ENCODE peak calls at places on chromosome 10, in eight cellular contexts. Q is IMR-90, J is esophagus muscularis mucosa, G is H1, V is spleen, S is thyroid gland, W is tibial nerve, H is Peyer's patch. U is an unnamed sample.

GRCh38 chr10:104367856-104368255 is 14.2 kb downstream of the CFAP58 start:
- DNase-seq in W (no peak), G (no peak), Q (no peak), S (no peak), H (no peak), J (peak), V (no peak), U (no peak)

GRCh38 chr10:28669227-28670173 is 7.8 kb upstream of the BAMBI start:
- DNase-seq in S (no peak), V (no peak), Q (no peak), W (no peak), H (no peak), J (no peak), G (no peak), U (no peak)

GRCh38 chr10:5861269-5862031 is 28.2 kb downstream of the ANKRD16 start:
- DNase-seq in G (no peak), H (no peak), Q (peak), J (no peak), W (no peak), V (no peak), S (no peak), U (no peak)

GRCh38 chr10:120581496-120581895 is 124.5 kb downstream of the PLPP4 start:
- DNase-seq in J (no peak), S (no peak), H (no peak), V (no peak), W (no peak), G (no peak), Q (no peak), U (no peak)

GRCh38 chr10:109996225-109996624 is 11.6 kb upstream of the ADD3 start:
- DNase-seq in G (no peak), V (no peak), Q (no peak), J (no peak), S (no peak), H (no peak), W (no peak), U (no peak)

GRCh38 chr10:75972494-75973276 is 541.3 kb downstream of the LRMDA start:
- DNase-seq in J (no peak), W (peak), H (no peak), V (no peak), S (peak), G (no peak), Q (peak), U (no peak)

GRCh38 chr10:103668351-103669242 is 175.1 kb downstream of the NEURL1 start:
- DNase-seq in V (peak), Q (peak), H (no peak), W (peak), G (no peak), S (peak), J (no peak), U (no peak)

GRCh38 chr10:97858001-97858439 is 8.4 kb downstream of the GOLGA7B start:
- DNase-seq in G (no peak), V (no peak), Q (no peak), W (no peak), S (no peak), J (no peak), H (no peak), U (no peak)

GRCh38 chr10:1022413-1022812 is 3.2 kb downstream of the IDI2 start:
- DNase-seq in J (no peak), W (no peak), S (no peak), Q (no peak), V (no peak), G (no peak), H (no peak), U (no peak)

GRCh38 chr10:34168429-34168828 is 646.7 kb downstream of the PARD3 start:
- DNase-seq in Q (no peak), W (no peak), J (no peak), H (no peak), V (no peak), G (no peak), S (no peak), U (no peak)

GRCh38 chr10:110885932-110886674 is 14.4 kb downstream of the PDCD4 start:
- DNase-seq in S (no peak), V (no peak), H (no peak), G (no peak), Q (no peak), W (no peak), J (no peak), U (no peak)

GRCh38 chr10:58473966-58474365 is 38.7 kb upstream of the BICC1 start:
- DNase-seq in H (no peak), J (no peak), G (no peak), V (no peak), W (no peak), Q (peak), S (no peak), U (no peak)

GRCh38 chr10:124417846-124418725 is 637 bp downstream of the OAT start:
- DNase-seq in Q (peak), V (peak), S (peak), G (peak), W (peak), H (peak), J (no peak), U (peak)

GRCh38 chr10:17643339-17643754 is 604 bp upstream of the STAM start:
- DNase-seq in V (peak), S (peak), Q (peak), J (peak), G (no peak), W (no peak), H (no peak), U (peak)

GRCh38 chr10:92688927-92689662 is 660 bp upstream of the HHEX start:
- DNase-seq in J (no peak), V (no peak), W (no peak), G (peak), S (peak), Q (peak), H (peak), U (peak)

GRCh38 chr10:4982764-4983226 is 19.6 kb downstream of the AKR1C1 start:
- DNase-seq in S (peak), V (no peak), Q (peak), W (no peak), G (no peak), H (no peak), J (no peak), U (peak)

GRCh38 chr10:62778125-62778524 is 26.4 kb upstream of the ADO start:
- DNase-seq in W (no peak), V (no peak), G (no peak), H (no peak), S (no peak), J (no peak), Q (no peak), U (no peak)

GRCh38 chr10:310976-311639 is 175.9 kb downstream of the ZMYND11 start:
- DNase-seq in W (no peak), V (peak), G (no peak), H (peak), J (no peak), Q (peak), S (no peak), U (no peak)

GRCh38 chr10:89702121-89702480 is 711 bp downstream of the KIF20B start:
- DNase-seq in J (no peak), W (no peak), H (no peak), V (no peak), S (no peak), G (no peak), Q (peak), U (no peak)

GRCh38 chr10:13219685-13220670 is 14.2 kb downstream of the UCMA start:
- DNase-seq in G (peak), J (no peak), S (peak), W (no peak), H (no peak), Q (peak), V (no peak), U (peak)

GRCh38 chr10:26869528-26869927 is 8.8 kb upstream of the ABI1 start:
- DNase-seq in Q (no peak), H (no peak), V (no peak), W (no peak), G (no peak), S (no peak), J (peak), U (no peak)

GRCh38 chr10:22475857-22476600 is 130.7 kb downstream of the SPAG6 start:
- DNase-seq in W (no peak), H (no peak), J (no peak), V (no peak), Q (no peak), S (no peak), G (peak), U (peak)

GRCh38 chr10:88361494-88361893 is 221.6 kb downstream of the RNLS start:
- DNase-seq in Q (peak), S (no peak), H (no peak), J (no peak), G (no peak), V (no peak), W (no peak), U (no peak)

GRCh38 chr10:101066146-101066889 is 4.5 kb downstream of the KAZALD1 start:
- DNase-seq in G (peak), H (peak), V (peak), W (no peak), J (no peak), S (peak), Q (peak), U (peak)
- TF ChIP-seq POLR2A in G (no peak), H (peak), V (no peak), W (no peak), J (no peak), S (peak), Q (no peak), U (no peak)

GRCh38 chr10:101130984-101131961 is at the start of gene TLX1:
- DNase-seq in S (peak), G (no peak), V (no peak), J (no peak), Q (no peak), H (no peak), W (no peak), U (peak)
- H3K27ac ChIP-seq in S (no peak), G (no peak), V (peak), J (no peak), Q (no peak), H (no peak), W (no peak), U (no peak)

GRCh38 chr10:99528867-99529285 is 3.9 kb upstream of the NKX2-3 start:
- DNase-seq in W (no peak), H (no peak), Q (no peak), G (no peak), V (no peak), J (no peak), S (no peak), U (no peak)

GRCh38 chr10:99525897-99526296 is 6.8 kb upstream of the NKX2-3 start:
- DNase-seq in S (no peak), Q (no peak), V (no peak), H (no peak), G (no peak), J (no peak), W (no peak), U (no peak)

GRCh38 chr10:99527526-99528255 is 5.1 kb upstream of the NKX2-3 start:
- DNase-seq in S (no peak), Q (no peak), G (peak), H (no peak), V (peak), W (no peak), J (no peak), U (no peak)

GRCh38 chr10:99528256-99528866 is 4.4 kb upstream of the NKX2-3 start:
- DNase-seq in S (no peak), J (no peak), H (no peak), G (no peak), Q (no peak), W (no peak), V (no peak), U (no peak)

GRCh38 chr10:99526861-99527504 is 5.8 kb upstream of the NKX2-3 start:
- DNase-seq in G (no peak), S (no peak), H (no peak), W (no peak), V (no peak), J (no peak), Q (no peak), U (no peak)
- H3K4me3 ChIP-seq in G (no peak), S (no peak), H (no peak), W (no peak), V (peak), J (no peak), Q (no peak), U (no peak)

DNA sequence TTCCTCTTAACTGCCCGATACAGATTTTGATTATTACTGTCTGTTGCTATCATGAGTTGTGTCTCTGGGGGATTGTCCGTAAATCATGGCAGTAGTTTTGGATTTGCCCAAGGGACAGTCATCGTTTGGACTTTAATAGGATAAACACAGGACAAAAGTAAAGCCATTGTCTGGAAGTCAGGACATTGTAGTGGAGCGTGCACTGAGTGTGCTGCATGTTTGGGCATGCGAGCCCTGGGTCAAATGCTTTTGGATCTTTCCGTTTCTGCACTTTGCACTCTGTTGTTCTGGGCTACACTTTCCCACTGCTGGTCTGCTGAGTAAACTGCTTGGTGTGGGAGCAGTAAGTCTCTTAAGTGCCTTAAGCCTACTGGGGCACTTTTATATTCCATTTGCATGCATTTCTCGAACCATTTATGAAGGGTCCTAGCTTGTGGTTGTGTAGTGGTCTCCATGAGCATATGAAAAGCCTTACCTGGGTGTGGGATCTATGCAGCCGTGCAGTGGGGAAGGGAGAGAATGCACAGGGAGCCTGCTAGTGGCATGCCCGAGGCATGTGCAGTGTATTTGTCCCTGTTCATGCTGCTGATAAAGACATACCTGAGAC is 128.4 kb downstream of the DOCK1 start:
- DNase-seq in V (no peak), W (no peak), J (no peak), S (no peak), Q (no peak), G (no peak), H (no peak), U (no peak)
- TF ChIP-seq POLR2A in V (no peak), W (no peak), J (no peak), S (no peak), Q (no peak), G (no peak), H (no peak), U (no peak)